ENCODE peak calls at places on chromosomes 11 and 22, in six cellular contexts. S is adipocyte; A is activated naive CD4-positive, alpha-beta T cell treated with anti-CD3 and anti-CD28 coated beads, Interleukin-2, amount 50 U/mL, for 16 hours; J is transverse colon; Y is PC-9; F is stimulated activated CD4-positive, alpha-beta T cell treated with anti-CD3 and anti-CD28 coated beads, Interleukin-2, amount 100 ng/mL, for 4 hours. Z is an unnamed sample.

GRCh38 chr11:69158301-69159152 is 2.8 kb downstream of the SMIM38 start:
- DNase-seq in F (no peak), A (no peak), Y (no peak), J (no peak), S (no peak), Z (no peak)

GRCh38 chr11:77035041-77035440 is 843 bp downstream of the B3GNT6 start:
- DNase-seq in Y (no peak), S (no peak), F (no peak), A (no peak), J (no peak), Z (no peak)

GRCh38 chr11:2719831-2720603 is 20.2 kb upstream of the KCNQ1OT1 start:
- DNase-seq in J (no peak), F (no peak), S (no peak), A (no peak), Y (no peak), Z (no peak)

GRCh38 chr11:123580557-123581275 is 73.7 kb downstream of the SCN3B start:
- DNase-seq in S (peak; percentile 74), Y (peak; percentile 73), A (peak; percentile 70), F (peak; percentile 55), J (peak; percentile 73), Z (peak; percentile 83)

GRCh38 chr11:106507645-106508306 is 430.3 kb downstream of the AASDHPPT start:
- DNase-seq in A (no peak), F (no peak), Y (no peak), S (no peak), J (no peak), Z (no peak)

GRCh38 chr11:120073196-120073595 is 64.7 kb downstream of the TRIM29 start:
- DNase-seq in J (no peak), F (no peak), S (no peak), Y (no peak), A (no peak), Z (peak; percentile 10)

GRCh38 chr11:33347490-33348125 is 90.4 kb downstream of the HIPK3 start:
- DNase-seq in A (no peak), S (no peak), J (no peak), F (no peak), Y (no peak), Z (no peak)

GRCh38 chr22:19291580-19292261 is at the start of gene CLTCL1:
- DNase-seq in F (peak; percentile 54), A (peak; percentile 60), S (peak; percentile 93), J (peak; percentile 86), Y (peak; percentile 66), Z (peak; percentile 54)

GRCh38 chr11:47480762-47481161 is 31.8 kb upstream of the RAPSN start:
- DNase-seq in J (no peak), S (no peak), F (no peak), A (no peak), Y (no peak), Z (no peak)

GRCh38 chr22:18110194-18110943 is at the start of gene TUBA8:
- DNase-seq in J (peak; percentile 25), S (peak; percentile 60), Y (peak; percentile 10), F (peak; percentile 57), A (peak; percentile 52), Z (peak; percentile 25)

GRCh38 chr11:66727282-66727882 is 1.6 kb downstream of the SPTBN2 start:
- DNase-seq in Y (no peak), A (no peak), F (no peak), S (peak; percentile 58), J (peak; percentile 34), Z (peak; percentile 11)

GRCh38 chr22:38738475-38739070 is 17.2 kb downstream of the SUN2 start:
- DNase-seq in J (no peak), A (no peak), F (no peak), S (no peak), Y (no peak), Z (no peak)

GRCh38 chr11:63505857-63506528 is at the start of gene LGALS12:
- DNase-seq in F (no peak), Y (no peak), J (no peak), A (no peak), S (no peak), Z (no peak)

GRCh38 chr11:3122775-3123201 is 42.3 kb downstream of the OSBPL5 start:
- DNase-seq in F (no peak), A (no peak), S (no peak), J (no peak), Y (no peak), Z (no peak)

GRCh38 chr11:23078289-23078971 is 218.2 kb upstream of the CCDC179 start:
- DNase-seq in F (no peak), A (no peak), Y (no peak), S (peak; percentile 73), J (no peak), Z (no peak)

GRCh38 chr11:63763506-63764200 is 4.9 kb downstream of the ZFTA start:
- DNase-seq in F (no peak), A (no peak), S (no peak), J (peak; percentile 40), Y (no peak), Z (no peak)

GRCh38 chr11:46617451-46618314 is at the start of gene ATG13:
- DNase-seq in S (peak; percentile 89), F (peak; percentile 70), J (peak; percentile 87), A (peak; percentile 88), Y (peak; percentile 84), Z (peak; percentile 50)

GRCh38 chr11:15969701-15970329 is 386.5 kb downstream of the SOX6 start:
- DNase-seq in F (no peak), Y (no peak), S (peak; percentile 50), A (no peak), J (no peak), Z (no peak)

GRCh38 chr22:27318516-27318915 is 483.0 kb downstream of the MN1 start:
- DNase-seq in S (peak; percentile 88), Y (no peak), F (no peak), J (peak; percentile 62), A (no peak), Z (no peak)

GRCh38 chr11:72326151-72326842 is 82.3 kb upstream of the PHOX2A start:
- DNase-seq in S (peak; percentile 68), J (no peak), F (no peak), A (peak; percentile 18), Y (no peak), Z (no peak)

GRCh38 chr22:19819911-19820879 is 34.5 kb downstream of the GNB1L start:
- DNase-seq in J (no peak), S (no peak), F (no peak), Y (no peak), A (no peak), Z (no peak)

GRCh38 chr11:66221012-66221411 is 47.4 kb upstream of the RAB1B start:
- DNase-seq in A (no peak), Y (no peak), F (no peak), J (no peak), S (no peak), Z (no peak)

GRCh38 chr11:119460582-119460981 is 37.6 kb upstream of the THY1 start:
- DNase-seq in Y (no peak), A (no peak), S (peak; percentile 72), J (no peak), F (no peak), Z (no peak)

Z was measured in NCI-H774.